ENCODE peak calls at places on chromosome 4, in seven cellular contexts. X is cardiac muscle cell; I is breast epithelium; P is CD8-positive, alpha-beta T cell; S is pancreas; O is IMR-90; D is lung. N is an unnamed sample. For H3K4me1, the result is how much of the 10 kb centered on the place peaks cover.

GRCh38 chr4:142648378-142648777 is 197.7 kb downstream of the INPP4B start:
- DNase-seq in X (no peak), I (no peak), P (no peak), S (no peak), O (no peak), D (no peak), N (no peak)

GRCh38 chr4:95059630-95060029 is 301.9 kb downstream of the BMPR1B start:
- DNase-seq in X (no peak), I (no peak), P (no peak), S (no peak), O (no peak), D (no peak), N (no peak)

GRCh38 chr4:63583561-63583960 is 825.7 kb downstream of the TECRL start:
- DNase-seq in X (no peak), I (no peak), P (no peak), S (no peak), O (no peak), D (no peak), N (no peak)

GRCh38 chr4:54840992-54841768 is 183.4 kb downstream of the KIT start:
- DNase-seq in X (peak), I (no peak), P (no peak), S (no peak), O (peak), D (no peak), N (no peak)

GRCh38 chr4:123244233-123244632 is 152.4 kb upstream of the SPRY1 start:
- DNase-seq in X (no peak), I (no peak), P (no peak), S (no peak), O (peak), D (no peak), N (peak)

GRCh38 chr4:112178731-112179130 is 33.5 kb downstream of the FAM241A start:
- DNase-seq in X (no peak), I (no peak), P (no peak), S (no peak), O (no peak), D (no peak), N (no peak)

GRCh38 chr4:72119946-72120345 is 88.1 kb downstream of the NPFFR2 start:
- DNase-seq in X (no peak), I (no peak), P (no peak), S (no peak), O (no peak), D (no peak), N (no peak)

GRCh38 chr4:79851625-79852304 is 221.3 kb downstream of the ANTXR2 start:
- DNase-seq in X (no peak), I (no peak), P (no peak), S (no peak), O (peak), D (no peak), N (no peak)

GRCh38 chr4:163486321-163486720 is 8.2 kb upstream of the TMA16 start:
- DNase-seq in X (no peak), I (no peak), P (no peak), S (no peak), O (no peak), D (no peak), N (no peak)

GRCh38 chr4:143391895-143392294 is 55.2 kb downstream of the GAB1 start:
- DNase-seq in X (no peak), I (no peak), P (no peak), S (no peak), O (peak), D (no peak), N (no peak)

GRCh38 chr4:114396808-114397207 is 201.8 kb upstream of the UGT8 start:
- DNase-seq in X (no peak), I (no peak), P (no peak), S (no peak), O (no peak), D (no peak), N (no peak)

GRCh38 chr4:142811034-142811433 is 35.1 kb downstream of the INPP4B start:
- DNase-seq in X (no peak), I (no peak), P (no peak), S (no peak), O (no peak), D (no peak), N (no peak)

GRCh38 chr4:152099555-152099954 is 338.7 kb upstream of the GATB start:
- DNase-seq in X (no peak), I (no peak), P (no peak), S (no peak), O (no peak), D (no peak), N (no peak)
- H3K27ac ChIP-seq in X (no peak), I (peak), P (peak), S (no peak), O (no peak), D (no peak), N (no peak)

GRCh38 chr4:1766336-1767057 is 26.6 kb upstream of the FGFR3 start:
- DNase-seq in X (peak), I (no peak), P (no peak), S (no peak), O (no peak), D (no peak), N (no peak)
- H3K4me1 ChIP-seq in X (under half), I (under half), P (under half), S (under half), O (under half), D (under half), N (under half)

GRCh38 chr4:118741456-118741855 is 56.3 kb downstream of the METTL14 start:
- DNase-seq in X (no peak), I (no peak), P (no peak), S (no peak), O (peak), D (no peak), N (no peak)
- H3K27ac ChIP-seq in X (no peak), I (no peak), P (no peak), S (no peak), O (peak), D (peak), N (peak)

GRCh38 chr4:102503831-102504786 is 3.0 kb downstream of the NFKB1 start:
- DNase-seq in X (no peak), I (no peak), P (no peak), S (no peak), O (no peak), D (no peak), N (no peak)
- H3K4me1 ChIP-seq in X (under half), I (under half), P (under half), S (under half), O (under half), D (under half), N (half or more)

DNA sequence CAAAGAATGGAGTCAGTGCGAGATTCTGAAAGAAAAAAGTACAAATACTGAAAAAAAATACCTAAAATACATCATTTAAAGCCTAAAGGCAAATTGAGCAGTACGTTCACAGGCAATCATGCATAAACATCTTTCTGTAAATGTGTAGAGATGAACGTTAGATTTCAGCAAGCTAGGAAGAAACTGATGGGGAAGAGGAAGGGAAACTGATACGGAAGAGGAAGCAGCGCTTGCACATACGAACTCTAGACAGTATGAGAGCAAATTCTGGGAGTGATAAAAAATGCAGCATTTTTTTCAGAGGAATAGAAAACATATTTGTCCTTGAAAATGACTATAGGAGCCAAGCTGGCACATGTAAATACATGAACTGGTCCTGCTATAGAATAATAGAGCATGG is 9.4 kb downstream of the ANKRD50 start:
- DNase-seq in X (no peak), I (no peak), P (no peak), S (no peak), O (no peak), D (no peak), N (no peak)
- H3K27ac ChIP-seq in X (no peak), I (no peak), P (no peak), S (no peak), O (no peak), D (no peak), N (no peak)

DNA sequence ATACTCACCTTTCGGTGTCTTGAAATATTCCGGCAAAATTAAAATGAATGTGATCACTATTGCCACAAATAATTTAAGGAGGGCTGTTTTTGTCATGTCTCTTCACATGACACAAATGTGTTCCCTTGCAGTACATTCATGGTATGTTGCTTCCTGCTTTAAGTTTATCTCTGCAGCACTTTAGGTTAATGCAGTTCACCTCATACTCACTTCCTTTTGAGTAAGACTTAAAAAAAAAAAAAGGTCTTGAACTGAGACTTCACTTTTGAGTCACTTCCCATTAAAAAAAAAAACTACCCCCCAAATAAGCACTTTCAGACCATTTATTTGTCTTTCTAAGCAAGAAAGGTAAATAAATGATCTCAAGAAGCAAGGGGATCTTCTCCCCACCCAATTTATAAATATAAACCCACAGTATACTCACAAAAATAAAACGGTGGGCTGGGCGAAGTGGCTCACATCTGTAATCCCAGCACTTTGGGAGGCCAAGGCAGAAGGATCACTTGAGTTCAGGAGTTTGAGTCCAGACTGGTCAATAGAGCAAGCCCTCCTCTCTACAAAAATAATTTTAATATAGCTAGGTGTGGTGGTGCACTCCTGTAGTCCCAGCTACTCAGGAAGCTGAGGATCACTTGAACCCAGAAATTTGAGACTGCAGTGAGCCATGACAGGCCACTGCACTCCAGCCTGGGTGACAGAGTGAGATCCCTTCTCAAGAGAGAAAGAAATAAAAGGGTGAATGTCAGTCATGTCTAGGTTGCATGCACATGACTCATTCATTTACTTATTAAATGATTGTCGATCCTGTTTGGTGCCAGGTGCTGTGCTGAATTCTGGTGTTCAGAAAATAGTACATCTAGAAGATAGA is at the start of gene TMEM156:
- DNase-seq in X (no peak), I (no peak), P (no peak), S (no peak), O (peak), D (no peak), N (no peak)
- H3K4me1 ChIP-seq in X (under half), I (under half), P (under half), S (under half), O (under half), D (under half), N (under half)

DNA sequence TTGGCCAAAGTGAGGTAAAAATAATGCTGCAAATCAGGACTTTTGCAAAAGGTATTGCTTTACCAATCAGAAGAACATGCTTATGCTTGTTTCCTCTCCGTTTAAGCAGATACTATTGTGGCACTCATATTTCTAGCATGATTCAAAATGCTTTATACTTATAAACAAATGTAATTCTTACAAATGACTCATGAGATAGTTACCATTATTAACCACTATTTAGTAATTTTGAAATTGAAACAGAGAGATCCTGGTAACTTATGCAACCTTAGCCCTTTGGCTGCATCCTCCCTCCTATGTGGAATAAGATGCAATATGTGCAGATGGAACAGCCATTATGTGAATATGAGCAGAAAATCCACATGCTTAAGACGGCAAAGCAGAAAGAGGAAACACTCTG is 164.7 kb downstream of the PCDH18 start:
- DNase-seq in X (no peak), I (no peak), P (no peak), S (no peak), O (peak), D (no peak), N (no peak)
- H3K27ac ChIP-seq in X (no peak), I (no peak), P (no peak), S (no peak), O (peak), D (no peak), N (no peak)

GRCh38 chr4:120064887-120065286 is 1.8 kb downstream of the MAD2L1 start:
- DNase-seq in X (no peak), I (no peak), P (no peak), S (no peak), O (no peak), D (no peak), N (no peak)
- H3K4me1 ChIP-seq in X (under half), I (under half), P (under half), S (under half), O (under half), D (under half), N (under half)